ENCODE peak calls at places on chromosomes 11 and 22, in six cellular contexts. P, S, R, X, E and N are unnamed samples. For H3K27me3, the result is how much of the 10 kb centered on the place peaks cover.

GRCh38 chr22:43446881-43447280 is 35.1 kb downstream of the MPPED1 start:
- DNase-seq in P (no peak), S (peak), R (no peak), X (no peak), E (no peak), N (no peak)

GRCh38 chr22:42511401-42511891 is 8.2 kb downstream of the RRP7A start:
- DNase-seq in P (no peak), S (no peak), R (no peak), X (no peak), E (peak), N (no peak)

GRCh38 chr11:10327254-10327653 is 22.4 kb downstream of the ADM start:
- DNase-seq in P (peak), S (peak), R (no peak), X (peak), E (no peak), N (peak)

GRCh38 chr11:64999478-64999877 is 2.7 kb upstream of the BATF2 start:
- DNase-seq in P (no peak), S (no peak), R (no peak), X (no peak), E (no peak), N (no peak)

GRCh38 chr11:100434821-100435641 is 252.1 kb upstream of the ARHGAP42 start:
- DNase-seq in P (no peak), S (no peak), R (no peak), X (no peak), E (no peak), N (no peak)

GRCh38 chr11:27456140-27456801 is 16.3 kb downstream of the LGR4 start:
- DNase-seq in P (peak), S (peak), R (no peak), X (peak), E (no peak), N (peak)

GRCh38 chr11:111676878-111677585 is 74.8 kb downstream of the SIK2 start:
- DNase-seq in P (peak), S (peak), R (peak), X (peak), E (no peak), N (peak)

GRCh38 chr11:31397239-31397834 is 27.7 kb downstream of the DNAJC24 start:
- DNase-seq in P (peak), S (peak), R (no peak), X (no peak), E (no peak), N (peak)

GRCh38 chr11:16001899-16002426 is 354.4 kb downstream of the SOX6 start:
- DNase-seq in P (peak), S (peak), R (peak), X (peak), E (peak), N (peak)

GRCh38 chr22:20178922-20179227 is 28.0 kb upstream of the CCDC188 start:
- DNase-seq in P (no peak), S (no peak), R (no peak), X (no peak), E (no peak), N (no peak)

GRCh38 chr11:47060807-47061206 is 115.9 kb downstream of the ARFGAP2 start:
- DNase-seq in P (no peak), S (peak), R (no peak), X (peak), E (no peak), N (peak)

GRCh38 chr11:2741377-2742131 is 41.8 kb upstream of the KCNQ1OT1 start:
- DNase-seq in P (no peak), S (peak), R (no peak), X (peak), E (no peak), N (peak)

GRCh38 chr11:116948375-116948774 is 111.0 kb upstream of the APOA1 start:
- DNase-seq in P (no peak), S (peak), R (peak), X (peak), E (no peak), N (no peak)

GRCh38 chr11:116953525-116954284 is 116.3 kb upstream of the APOA1 start:
- DNase-seq in P (no peak), S (no peak), R (no peak), X (no peak), E (no peak), N (no peak)

GRCh38 chr11:116951762-116952161 is 114.3 kb upstream of the APOA1 start:
- DNase-seq in P (no peak), S (no peak), R (no peak), X (no peak), E (no peak), N (no peak)

GRCh38 chr11:116946414-116946813 is 109.0 kb upstream of the APOA1 start:
- DNase-seq in P (peak), S (no peak), R (no peak), X (peak), E (no peak), N (peak)

DNA sequence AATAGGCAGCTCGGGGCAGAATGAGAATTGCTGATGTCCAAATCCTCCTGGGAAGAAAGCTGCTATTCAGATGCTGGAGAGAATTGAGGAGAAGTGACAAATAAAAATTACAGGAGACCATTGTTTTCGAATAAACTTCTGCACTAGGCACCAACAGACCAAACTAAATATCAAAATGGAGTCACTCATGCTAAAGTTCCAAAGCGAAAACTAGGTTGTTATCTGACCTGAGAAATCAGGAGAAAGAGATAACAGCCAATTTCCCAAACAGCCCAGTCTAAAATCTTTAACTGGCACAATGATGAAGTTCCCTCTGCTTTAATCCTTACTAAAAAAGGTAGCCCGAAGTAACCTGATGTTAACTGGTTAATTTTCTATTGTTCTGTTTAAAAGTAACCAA is 112.8 kb upstream of the APOA1 start:
- DNase-seq in P (no peak), S (no peak), R (no peak), X (no peak), E (no peak), N (no peak)
- H3K27me3 ChIP-seq in P (under half), S (under half), R (under half), X (under half), E (under half), N (under half)

GRCh38 chr22:36435516-36436415 is 45.7 kb downstream of the TXN2 start:
- DNase-seq in P (no peak), S (no peak), R (no peak), X (no peak), E (peak), N (no peak)

GRCh38 chr22:36442506-36443197 is 38.8 kb downstream of the TXN2 start:
- DNase-seq in P (no peak), S (no peak), R (no peak), X (no peak), E (no peak), N (no peak)

GRCh38 chr22:36443198-36443770 is 38.2 kb downstream of the TXN2 start:
- DNase-seq in P (no peak), S (no peak), R (no peak), X (peak), E (peak), N (no peak)

GRCh38 chr22:36440429-36441002 is 40.9 kb downstream of the TXN2 start:
- DNase-seq in P (no peak), S (no peak), R (no peak), X (no peak), E (no peak), N (no peak)

DNA sequence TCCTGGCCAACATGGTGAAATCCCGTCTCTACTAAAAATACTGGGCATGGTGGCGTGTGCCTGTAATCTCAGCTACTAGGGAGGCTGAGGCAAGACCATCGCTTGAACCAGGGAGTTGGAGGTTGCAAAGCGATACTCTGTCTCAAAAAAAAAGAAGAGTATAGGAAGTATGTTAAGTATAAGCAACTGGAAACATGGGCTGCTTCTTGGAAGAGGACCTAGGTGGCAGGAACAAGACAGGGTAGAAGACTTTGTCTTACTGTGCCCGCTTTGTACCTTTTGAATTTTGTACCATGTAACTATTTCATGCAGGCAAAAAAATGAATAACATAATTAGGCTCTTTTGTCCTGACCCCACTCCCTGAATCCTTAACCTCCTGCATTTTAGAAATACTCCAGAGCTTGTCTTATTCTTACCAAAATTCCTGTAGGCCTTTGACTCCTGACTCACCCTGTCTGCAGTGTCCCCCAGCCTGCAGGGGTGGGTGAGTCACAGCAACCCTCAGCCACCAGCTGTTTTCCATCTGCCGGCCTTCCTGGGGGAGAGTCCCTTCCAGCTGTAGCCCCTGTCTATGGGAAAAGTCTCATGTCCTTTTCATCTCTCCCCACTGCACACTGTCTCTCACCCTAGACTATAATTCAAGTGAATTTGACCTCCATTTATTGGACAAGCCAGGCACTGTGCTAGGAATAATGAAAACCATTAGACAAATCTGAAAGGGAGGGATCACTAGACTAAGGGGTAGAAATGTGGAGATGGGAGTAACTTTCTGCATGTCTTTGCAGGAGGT is 41.8 kb downstream of the TXN2 start:
- DNase-seq in P (peak), S (peak), R (no peak), X (peak), E (no peak), N (peak)
- H3K9ac ChIP-seq in P (no peak), S (peak), R (no peak), X (no peak), E (no peak), N (peak)

DNA sequence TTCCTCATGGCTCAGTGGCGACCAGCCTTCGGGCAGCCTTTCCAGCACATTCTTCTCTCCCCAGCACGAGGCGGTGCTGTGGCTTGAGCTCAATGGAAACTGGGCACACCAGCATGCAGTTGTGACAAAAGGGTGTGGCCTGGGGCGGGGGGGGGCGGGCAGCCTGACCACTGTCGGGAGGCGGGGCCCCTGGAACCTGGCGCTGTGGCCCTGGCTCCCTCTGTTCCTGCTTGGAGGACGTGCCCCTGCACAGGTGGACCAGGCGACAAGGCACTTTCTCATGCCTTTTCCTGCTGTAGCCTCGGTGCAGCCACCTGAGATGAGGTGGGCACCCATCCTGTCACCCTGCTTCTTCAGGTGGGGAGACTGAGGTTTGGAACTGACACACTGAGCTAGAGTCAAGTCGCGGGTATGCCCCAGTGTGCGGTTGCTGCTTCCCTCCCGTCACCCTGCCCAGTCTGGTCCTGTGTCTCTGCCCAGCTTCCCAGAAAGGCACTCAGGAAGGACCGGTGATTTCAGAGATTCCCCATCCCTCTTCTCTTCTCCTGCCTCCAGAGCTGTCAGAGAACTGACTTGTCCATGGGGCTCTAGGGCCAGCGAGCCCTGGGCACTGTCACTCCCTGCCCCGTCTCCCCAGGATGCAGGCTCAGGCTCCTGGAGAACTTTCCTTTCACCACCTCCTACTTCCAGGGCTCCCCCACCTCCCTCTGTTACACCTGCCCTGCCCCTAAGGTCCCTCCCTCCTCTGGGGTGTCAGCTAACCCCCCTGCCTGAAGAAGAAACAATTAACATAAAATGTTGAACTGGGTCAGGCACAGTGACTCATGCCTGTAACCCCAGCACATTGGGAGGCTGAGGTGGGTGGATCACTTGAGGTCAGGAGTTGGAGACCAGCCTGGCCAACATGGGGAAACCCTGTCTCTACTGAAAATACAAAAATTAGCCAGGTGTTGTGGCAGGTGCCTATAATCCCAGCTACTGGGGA is 9.9 kb downstream of the B3GAT1 start:
- DNase-seq in P (no peak), S (no peak), R (no peak), X (no peak), E (no peak), N (no peak)
- H3K27me3 ChIP-seq in P (under half), S (under half), R (under half), X (under half), E (under half), N (under half)

GRCh38 chr11:129505266-129505665 is 129.6 kb downstream of the BARX2 start:
- DNase-seq in P (no peak), S (no peak), R (no peak), X (no peak), E (no peak), N (no peak)
- H3K9ac ChIP-seq in P (no peak), S (no peak), R (no peak), X (no peak), E (no peak), N (no peak)

GRCh38 chr11:134275188-134275533 is 1.0 kb upstream of the GLB1L3 start:
- DNase-seq in P (no peak), S (no peak), R (no peak), X (no peak), E (no peak), N (no peak)
- H3K27me3 ChIP-seq in P (half or more), S (half or more), R (under half), X (half or more), E (under half), N (half or more)